ENCODE peak calls at places on chromosomes 4 and X, in four cellular contexts. N is amniotic stem cell, F is IMR-90, H is H54. Q is an unnamed sample.
A peak's percentile ranks its signal among the peaks of the same experiment; 100 is the strongest.

GRCh38 chr4:145545538-145546224 is 64.0 kb downstream of the SMAD1 start:
- DNase-seq in H (peak; percentile 6), N (peak; percentile 33), F (peak; percentile 98), Q (peak; percentile 70)

GRCh38 chrX:130083107-130083490 is 27.2 kb downstream of the ELF4 start:
- DNase-seq in F (no peak), H (no peak), N (no peak), Q (no peak)

GRCh38 chr4:105588252-105588651 is 35.8 kb downstream of the ARHGEF38 start:
- DNase-seq in H (no peak), F (no peak), N (no peak), Q (no peak)

GRCh38 chr4:29540439-29541102 is 1179.6 kb upstream of the PCDH7 start:
- DNase-seq in N (no peak), F (peak; percentile 36), H (no peak), Q (no peak)

GRCh38 chr4:56197387-56197786 is 189.9 kb downstream of the AASDH start:
- DNase-seq in N (no peak), F (no peak), H (peak; percentile 6), Q (peak; percentile 39)

GRCh38 chr4:121125486-121125885 is 38.6 kb downstream of the TNIP3 start:
- DNase-seq in H (no peak), F (no peak), N (no peak), Q (no peak)

GRCh38 chrX:1289535-1289934 is 20.9 kb downstream of the CSF2RA start:
- DNase-seq in N (no peak), F (no peak), H (no peak), Q (no peak)

GRCh38 chrX:20857746-20858145 is 516.5 kb upstream of the CNKSR2 start:
- DNase-seq in F (no peak), H (no peak), N (no peak), Q (no peak)

GRCh38 chrX:45849261-45849660 is 648.6 kb upstream of the DIPK2B start:
- DNase-seq in N (peak; percentile 53), H (no peak), F (peak; percentile 86), Q (peak; percentile 88)

GRCh38 chr4:129429566-129430339 is 333.8 kb downstream of the C4orf33 start:
- DNase-seq in H (no peak), F (no peak), N (peak; percentile 3), Q (no peak)

GRCh38 chr4:32003548-32003947 is 1283.4 kb downstream of the PCDH7 start:
- DNase-seq in H (no peak), N (no peak), F (no peak), Q (no peak)

GRCh38 chr4:1793940-1794808 is 1.1 kb downstream of the FGFR3 start:
- DNase-seq in H (no peak), N (no peak), F (no peak), Q (peak; percentile 27)

GRCh38 chr4:39029752-39030694 is 2.2 kb downstream of the TMEM156 start:
- DNase-seq in H (no peak), F (no peak), N (no peak), Q (no peak)

GRCh38 chr4:87209182-87209581 is 11.2 kb downstream of the KLHL8 start:
- DNase-seq in N (no peak), H (no peak), F (no peak), Q (no peak)

GRCh38 chr4:129179276-129179675 is 83.3 kb downstream of the C4orf33 start:
- DNase-seq in N (no peak), F (no peak), H (no peak), Q (no peak)

GRCh38 chr4:120694973-120695372 is 227.6 kb downstream of the PRDM5 start:
- DNase-seq in H (no peak), F (peak; percentile 82), N (no peak), Q (peak; percentile 68)

GRCh38 chrX:54807524-54808108 is at the start of gene MAGED2:
- DNase-seq in H (no peak), N (no peak), F (peak; percentile 16), Q (peak; percentile 11)

GRCh38 chr4:153081181-153081580 is 123.1 kb upstream of the TRIM2 start:
- DNase-seq in N (no peak), H (no peak), F (no peak), Q (no peak)

Q was measured in HT-29.